ENCODE peak calls at places on chromosome 22, in ten cellular contexts. D, U, H, J, S, R, B, I, Y and V are unnamed samples.

GRCh38 chr22:44890416-44891292 is 119.2 kb downstream of the PHF21B start:
- DNase-seq in D (peak; percentile 68), U (peak; percentile 48), H (no peak), J (peak; percentile 34), S (no peak), R (no peak), B (no peak), I (no peak), Y (no peak), V (peak; percentile 37)

GRCh38 chr22:45905924-45906865 is 70.8 kb downstream of the WNT7B start:
- DNase-seq in D (peak; percentile 88), U (peak; percentile 74), H (peak; percentile 67), J (no peak), S (no peak), R (no peak), B (no peak), I (no peak), Y (no peak), V (peak; percentile 81)

GRCh38 chr22:33389927-33390326 is 331.7 kb upstream of the SYN3 start:
- DNase-seq in D (no peak), U (no peak), H (no peak), J (no peak), S (no peak), R (no peak), B (no peak), I (no peak), Y (no peak), V (peak; percentile 83)

GRCh38 chr22:23530766-23531282 is 49.3 kb downstream of the IGLL1 start:
- DNase-seq in D (peak; percentile 38), U (no peak), H (no peak), J (no peak), S (no peak), R (no peak), B (no peak), I (no peak), Y (no peak), V (no peak)

GRCh38 chr22:19634576-19634975 is 79.7 kb upstream of the SEPTIN5 start:
- DNase-seq in D (peak; percentile 30), U (peak; percentile 15), H (no peak), J (peak; percentile 24), S (no peak), R (no peak), B (no peak), I (no peak), Y (no peak), V (no peak)

GRCh38 chr22:49156662-49157285 is 670.9 kb downstream of the BRD1 start:
- DNase-seq in D (no peak), U (peak; percentile 27), H (no peak), J (no peak), S (no peak), R (no peak), B (peak; percentile 55), I (no peak), Y (no peak), V (no peak)

GRCh38 chr22:25235547-25236290 is 16.3 kb downstream of the CRYBB2 start:
- DNase-seq in D (peak; percentile 90), U (peak; percentile 69), H (peak; percentile 94), J (peak; percentile 80), S (no peak), R (peak; percentile 48), B (peak; percentile 79), I (peak; percentile 88), Y (no peak), V (peak; percentile 82)

GRCh38 chr22:24953294-24954113 is 988 bp downstream of the KIAA1671 start:
- DNase-seq in D (no peak), U (no peak), H (peak; percentile 74), J (no peak), S (peak; percentile 27), R (no peak), B (no peak), I (peak; percentile 55), Y (no peak), V (no peak)

DNA sequence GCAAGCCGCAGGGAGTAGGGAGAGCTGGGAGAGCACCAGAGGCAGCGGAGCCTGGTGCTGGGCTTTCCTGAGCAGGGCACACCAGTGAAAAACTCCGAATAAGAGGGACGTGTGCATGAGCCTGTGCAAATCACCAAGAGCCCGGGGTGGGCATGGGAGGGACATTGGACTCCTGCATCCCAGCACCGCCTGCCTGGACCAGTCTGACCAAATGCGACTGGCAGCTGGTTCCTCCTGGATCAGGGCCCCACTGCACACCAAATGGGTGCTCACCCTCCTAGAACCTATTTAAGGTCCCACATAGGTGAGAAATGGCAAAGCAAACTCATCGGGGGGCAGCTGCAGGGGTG is 3.1 kb downstream of the PPM1F start:
- DNase-seq in D (no peak), U (no peak), H (no peak), J (no peak), S (no peak), R (no peak), B (no peak), I (no peak), Y (no peak), V (no peak)
- H3K4me1 ChIP-seq in D (no peaks in the 10 kb centered on the region), U (peaks cover 27% of the 10 kb centered on the region), H (peaks cover 10% of the 10 kb centered on the region), J (no peaks in the 10 kb centered on the region), S (peaks cover 10% of the 10 kb centered on the region), R (peaks cover 14% of the 10 kb centered on the region), B (no peaks in the 10 kb centered on the region), I (peaks cover 33% of the 10 kb centered on the region), Y (no peaks in the 10 kb centered on the region), V (peaks cover 11% of the 10 kb centered on the region)

GRCh38 chr22:37130031-37130430 is 19.7 kb downstream of the IL2RB start:
- DNase-seq in D (no peak), U (no peak), H (no peak), J (no peak), S (no peak), R (no peak), B (no peak), I (no peak), Y (no peak), V (no peak)

GRCh38 chr22:37128555-37129281 is 19.2 kb upstream of the TMPRSS6 start:
- DNase-seq in D (no peak), U (no peak), H (no peak), J (no peak), S (no peak), R (no peak), B (no peak), I (no peak), Y (no peak), V (no peak)

GRCh38 chr22:37126882-37127281 is 17.4 kb upstream of the TMPRSS6 start:
- DNase-seq in D (no peak), U (no peak), H (peak; percentile 58), J (no peak), S (no peak), R (peak; percentile 32), B (no peak), I (no peak), Y (no peak), V (no peak)

GRCh38 chr22:37126383-37126782 is 16.9 kb upstream of the TMPRSS6 start:
- DNase-seq in D (no peak), U (no peak), H (peak; percentile 50), J (no peak), S (no peak), R (no peak), B (no peak), I (peak; percentile 39), Y (no peak), V (no peak)

DNA sequence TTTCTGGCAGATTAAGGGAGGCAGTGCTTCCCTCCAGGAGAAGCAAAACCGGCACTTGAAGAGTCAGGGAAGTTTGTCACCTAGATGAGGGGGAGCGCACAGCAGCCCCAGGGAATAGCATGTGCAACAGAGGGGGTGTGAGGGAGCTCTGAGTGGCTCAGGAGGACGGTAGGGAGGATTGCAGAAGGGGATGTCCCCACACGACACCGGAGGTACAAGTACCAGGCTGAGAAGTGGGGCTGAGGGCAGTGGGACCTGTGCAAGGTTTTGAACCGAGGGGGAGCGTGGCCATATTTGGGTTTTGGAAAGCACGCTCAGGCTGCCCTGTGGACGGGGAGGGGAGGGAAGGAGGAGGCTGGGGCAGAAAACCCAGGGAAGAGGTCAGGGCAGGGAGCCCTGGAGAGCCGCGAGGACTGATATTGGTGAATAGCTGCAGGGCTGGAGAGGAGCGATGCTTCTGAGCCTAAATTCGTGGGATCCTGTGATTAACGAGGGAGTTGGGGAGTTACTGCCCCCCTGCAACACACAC is 17.9 kb upstream of the TMPRSS6 start:
- DNase-seq in D (no peak), U (no peak), H (no peak), J (no peak), S (no peak), R (no peak), B (no peak), I (no peak), Y (no peak), V (no peak)
- H3K27me3 ChIP-seq in D (no peaks in the 10 kb centered on the region), U (no peaks in the 10 kb centered on the region), H (no peaks in the 10 kb centered on the region), J (no peaks in the 10 kb centered on the region), S (no peaks in the 10 kb centered on the region), R (no peaks in the 10 kb centered on the region), B (no peaks in the 10 kb centered on the region), I (no peaks in the 10 kb centered on the region), Y (no peaks in the 10 kb centered on the region), V (no peaks in the 10 kb centered on the region)

DNA sequence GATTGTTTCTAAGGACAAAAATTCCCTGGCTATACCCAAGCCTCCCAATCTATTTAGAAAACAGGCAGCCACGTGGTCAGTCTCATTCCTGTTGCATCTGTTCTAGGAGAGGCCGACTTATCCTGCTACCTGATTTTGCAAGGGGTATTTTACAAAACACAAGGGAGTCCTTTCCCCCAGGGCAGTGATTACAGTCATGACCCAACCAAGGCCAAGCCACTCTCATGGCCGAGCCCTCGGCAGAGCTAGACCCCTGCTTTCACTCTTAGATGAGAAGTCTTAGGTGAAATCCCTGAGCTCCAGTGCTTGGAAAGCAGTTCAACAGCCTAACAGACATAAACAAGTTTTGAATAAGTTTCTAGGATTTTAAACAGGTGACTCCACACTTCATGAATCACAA is 89.0 kb upstream of the PITPNB start:
- DNase-seq in D (no peak), U (no peak), H (no peak), J (no peak), S (no peak), R (no peak), B (no peak), I (no peak), Y (no peak), V (no peak)
- H3K9me3 ChIP-seq in D (no peaks in the 10 kb centered on the region), U (no peaks in the 10 kb centered on the region), H (no peaks in the 10 kb centered on the region), J (no peaks in the 10 kb centered on the region), S (no peaks in the 10 kb centered on the region), R (no peaks in the 10 kb centered on the region), B (no peaks in the 10 kb centered on the region), I (no peaks in the 10 kb centered on the region), Y (no peaks in the 10 kb centered on the region), V (no peaks in the 10 kb centered on the region)

GRCh38 chr22:29629382-29630179 is 26.1 kb downstream of the NF2 start:
- DNase-seq in D (no peak), U (no peak), H (no peak), J (no peak), S (no peak), R (no peak), B (no peak), I (no peak), Y (no peak), V (no peak)

GRCh38 chr22:29626497-29627195 is 23.2 kb downstream of the NF2 start:
- DNase-seq in D (no peak), U (no peak), H (no peak), J (no peak), S (no peak), R (no peak), B (no peak), I (no peak), Y (no peak), V (no peak)

GRCh38 chr22:29625090-29625825 is 21.8 kb downstream of the NF2 start:
- DNase-seq in D (no peak), U (no peak), H (peak; percentile 62), J (peak; percentile 79), S (peak; percentile 55), R (peak; percentile 44), B (peak; percentile 59), I (peak; percentile 75), Y (no peak), V (peak; percentile 68)

GRCh38 chr22:29628982-29629381 is 25.5 kb downstream of the NF2 start:
- DNase-seq in D (no peak), U (no peak), H (no peak), J (no peak), S (no peak), R (no peak), B (no peak), I (no peak), Y (no peak), V (no peak)

GRCh38 chr22:29627196-29627535 is 23.7 kb downstream of the NF2 start:
- DNase-seq in D (no peak), U (no peak), H (no peak), J (no peak), S (no peak), R (no peak), B (no peak), I (no peak), Y (no peak), V (no peak)
- H3K4me1 ChIP-seq in D (no peaks in the 10 kb centered on the region), U (peaks cover 10% of the 10 kb centered on the region), H (no peaks in the 10 kb centered on the region), J (no peaks in the 10 kb centered on the region), S (no peaks in the 10 kb centered on the region), R (peaks cover 21% of the 10 kb centered on the region), B (peaks cover 5% of the 10 kb centered on the region), I (peaks cover 26% of the 10 kb centered on the region), Y (no peaks in the 10 kb centered on the region), V (peaks cover 78% of the 10 kb centered on the region)